ENCODE peak calls at places on chromosome 14, in nine cellular contexts. Q is stimulated activated CD8-positive, alpha-beta memory T cell treated with anti-CD3 and anti-CD28 coated beads, Interleukin-4, amount 100 ng/mL, for 48 hours; T is T-cell; P is fibroblast of the conjunctiva; U is Right ventricle myocardium superior; X is non-pigmented ciliary epithelial cell; M is hepatocyte; G is activated T-cell treated with anti-CD3 and anti-CD28 coated beads for 48 hours; H is LoVo. K is an unnamed sample.

GRCh38 chr14:69848903-69849391 is 30.3 kb upstream of the SMOC1 start:
- DNase-seq in Q (no peak), T (no peak), P (no peak), U (no peak), X (no peak), M (no peak), G (no peak), H (no peak), K (no peak)

GRCh38 chr14:91352101-91352500 is 65.5 kb downstream of the CCDC88C start:
- DNase-seq in Q (no peak), T (no peak), P (no peak), U (peak), X (no peak), M (no peak), G (no peak), H (no peak), K (no peak)

GRCh38 chr14:68823434-68824206 is 30.8 kb upstream of the ZFP36L1 start:
- DNase-seq in Q (no peak), T (no peak), P (no peak), U (no peak), X (no peak), M (peak), G (no peak), H (no peak), K (no peak)

GRCh38 chr14:96502621-96503251 is 554 bp downstream of the PAPOLA start:
- DNase-seq in Q (peak), T (no peak), P (peak), U (peak), X (no peak), M (peak), G (peak), H (peak), K (peak)

GRCh38 chr14:23070262-23071129 is 13.2 kb upstream of the CDH24 start:
- DNase-seq in Q (peak), T (no peak), P (no peak), U (no peak), X (no peak), M (no peak), G (no peak), H (no peak), K (no peak)

GRCh38 chr14:36319899-36320209 is 583 bp downstream of the MBIP start:
- DNase-seq in Q (no peak), T (no peak), P (no peak), U (no peak), X (no peak), M (no peak), G (no peak), H (no peak), K (no peak)

GRCh38 chr14:29240046-29240445 is 473.5 kb downstream of the FOXG1 start:
- DNase-seq in Q (no peak), T (no peak), P (no peak), U (no peak), X (peak), M (no peak), G (no peak), H (no peak), K (peak)

GRCh38 chr14:68103841-68104240 is 284.3 kb downstream of the RAD51B start:
- DNase-seq in Q (no peak), T (no peak), P (no peak), U (no peak), X (no peak), M (no peak), G (no peak), H (no peak), K (no peak)

GRCh38 chr14:62743569-62743968 is 301.7 kb downstream of the KCNH5 start:
- DNase-seq in Q (no peak), T (no peak), P (no peak), U (no peak), X (no peak), M (no peak), G (no peak), H (no peak), K (no peak)

GRCh38 chr14:49485290-49485689 is 100.9 kb downstream of the RPS29 start:
- DNase-seq in Q (no peak), T (no peak), P (no peak), U (no peak), X (no peak), M (no peak), G (no peak), H (no peak), K (no peak)

GRCh38 chr14:104377256-104377655 is 202.3 kb upstream of the C14orf180 start:
- DNase-seq in Q (no peak), T (no peak), P (no peak), U (no peak), X (no peak), M (no peak), G (no peak), H (no peak), K (no peak)

GRCh38 chr14:104387000-104387384 is 192.6 kb upstream of the C14orf180 start:
- DNase-seq in Q (peak), T (no peak), P (no peak), U (no peak), X (no peak), M (no peak), G (no peak), H (no peak), K (no peak)

GRCh38 chr14:99459491-99460100 is 21.1 kb downstream of the SETD3 start:
- DNase-seq in Q (no peak), T (no peak), P (no peak), U (no peak), X (no peak), M (no peak), G (no peak), H (no peak), K (no peak)